ENCODE peak calls at places on chromosomes 12 and 14, in nine cellular contexts. R, I, N, S, V, D, Z, K and L are unnamed samples. For H3K27me3 and H3K36me3, the result is how much of the 10 kb centered on the place peaks cover.

GRCh38 chr14:95238674-95239313 is 80.9 kb downstream of the CLMN start:
- DNase-seq in N (no peak), S (no peak), I (no peak), K (no peak), R (no peak), D (no peak), Z (no peak), V (no peak), L (no peak)

GRCh38 chr12:115176741-115177400 is 492.9 kb upstream of the TBX3 start:
- DNase-seq in D (no peak), K (no peak), R (no peak), S (no peak), N (no peak), Z (no peak), I (no peak), V (no peak), L (no peak)

GRCh38 chr12:88432536-88433462 is 147.5 kb downstream of the KITLG start:
- DNase-seq in K (no peak), N (no peak), D (no peak), R (no peak), V (no peak), Z (no peak), S (no peak), I (no peak), L (no peak)

GRCh38 chr12:77540097-77540496 is 290.6 kb upstream of the NAV3 start:
- DNase-seq in R (peak), Z (no peak), S (no peak), I (no peak), K (no peak), D (no peak), V (no peak), N (no peak), L (no peak)

GRCh38 chr12:63151898-63152700 is 1.1 kb upstream of the AVPR1A start:
- DNase-seq in R (peak), V (peak), K (no peak), N (no peak), D (peak), Z (peak), I (no peak), S (no peak), L (peak)

GRCh38 chr14:85617799-85618198 is 87.9 kb downstream of the FLRT2 start:
- DNase-seq in K (no peak), D (no peak), V (no peak), Z (no peak), S (no peak), I (no peak), R (peak), N (no peak), L (no peak)

GRCh38 chr12:124686001-124686884 is 118.8 kb upstream of the NCOR2 start:
- DNase-seq in N (no peak), K (no peak), S (no peak), D (no peak), I (no peak), Z (peak), V (no peak), R (peak), L (no peak)

GRCh38 chr14:93744876-93745275 is 43.4 kb downstream of the PRIMA1 start:
- DNase-seq in I (no peak), R (no peak), N (no peak), D (no peak), K (peak), S (no peak), Z (no peak), V (no peak), L (no peak)

GRCh38 chr14:89504602-89505320 is 87.7 kb upstream of the FOXN3 start:
- DNase-seq in D (no peak), V (no peak), Z (no peak), I (no peak), K (no peak), N (peak), S (no peak), R (no peak), L (no peak)

GRCh38 chr12:123808167-123808566 is 46.1 kb downstream of the DNAH10 start:
- DNase-seq in V (no peak), D (no peak), Z (peak), N (no peak), I (no peak), S (no peak), R (peak), K (no peak), L (peak)

GRCh38 chr12:85872497-85873091 is 1.5 kb upstream of the NTS start:
- DNase-seq in N (no peak), D (peak), K (no peak), S (no peak), R (peak), V (no peak), Z (no peak), I (no peak), L (peak)

GRCh38 chr12:65067383-65067782 is 53.7 kb downstream of the WIF1 start:
- DNase-seq in D (no peak), I (no peak), S (no peak), V (no peak), N (no peak), Z (no peak), R (no peak), K (no peak), L (no peak)

GRCh38 chr14:49044981-49045380 is 541.2 kb downstream of the RPS29 start:
- DNase-seq in I (no peak), V (no peak), N (no peak), R (no peak), Z (no peak), D (no peak), S (no peak), K (no peak), L (no peak)

GRCh38 chr12:71969330-71969729 is 30.7 kb downstream of the TPH2 start:
- DNase-seq in N (no peak), V (no peak), R (no peak), S (no peak), I (no peak), Z (no peak), K (no peak), D (no peak), L (no peak)

GRCh38 chr12:100491104-100491503 is 17.4 kb downstream of the NR1H4 start:
- DNase-seq in S (no peak), I (no peak), D (no peak), Z (no peak), V (no peak), K (no peak), N (no peak), R (no peak), L (no peak)

GRCh38 chr12:65948320-65949008 is 124.2 kb downstream of the HMGA2 start:
- DNase-seq in K (peak), Z (no peak), D (no peak), V (peak), N (peak), S (no peak), I (peak), R (no peak), L (no peak)

GRCh38 chr14:87992349-87992719 is 648 bp downstream of the GALC start:
- DNase-seq in I (no peak), S (no peak), N (no peak), R (no peak), D (no peak), Z (no peak), K (peak), V (no peak), L (peak)

GRCh38 chr12:131863711-131864396 is 30.6 kb upstream of the ULK1 start:
- DNase-seq in K (no peak), N (no peak), D (no peak), S (no peak), R (peak), Z (peak), V (no peak), I (no peak), L (peak)

GRCh38 chr12:107115119-107115518 is 21.8 kb upstream of the CRY1 start:
- DNase-seq in S (no peak), D (no peak), I (no peak), R (no peak), N (no peak), V (no peak), K (no peak), Z (no peak), L (no peak)

GRCh38 chr12:116194935-116195431 is 82.5 kb downstream of the MED13L start:
- DNase-seq in Z (peak), K (no peak), S (peak), V (no peak), D (no peak), I (no peak), R (peak), N (no peak), L (no peak)

GRCh38 chr12:124490584-124491305 is 76.7 kb downstream of the NCOR2 start:
- DNase-seq in Z (no peak), I (no peak), V (no peak), S (no peak), K (peak), R (peak), N (peak), D (no peak), L (peak)

GRCh38 chr14:95313707-95314106 is 6.0 kb downstream of the CLMN start:
- DNase-seq in S (no peak), R (no peak), Z (no peak), D (no peak), I (no peak), K (peak), V (peak), N (peak), L (no peak)

GRCh38 chr14:39033371-39033770 is 69.7 kb downstream of the SEC23A start:
- DNase-seq in N (no peak), V (no peak), K (no peak), S (no peak), D (peak), Z (no peak), I (no peak), R (no peak), L (no peak)

GRCh38 chr12:12901158-12901791 is 9.9 kb downstream of the GPRC5A start:
- DNase-seq in D (no peak), V (peak), K (no peak), R (no peak), Z (peak), S (no peak), N (no peak), I (no peak), L (no peak)

GRCh38 chr14:20578784-20579502 is 8.9 kb downstream of the RNASE11 start:
- DNase-seq in Z (peak), D (no peak), N (no peak), K (no peak), S (no peak), V (no peak), R (no peak), I (no peak), L (no peak)

GRCh38 chr14:20587489-20588154 is at the start of gene RNASE11:
- DNase-seq in N (no peak), K (no peak), Z (no peak), V (no peak), S (no peak), R (no peak), D (no peak), I (no peak), L (peak)

GRCh38 chr14:20583908-20584307 is 3.9 kb downstream of the RNASE11 start:
- DNase-seq in S (no peak), N (no peak), Z (no peak), K (no peak), R (no peak), V (no peak), D (no peak), I (no peak), L (no peak)

GRCh38 chr14:20580242-20580641 is 7.6 kb downstream of the RNASE11 start:
- DNase-seq in S (no peak), K (no peak), I (no peak), D (no peak), V (no peak), Z (no peak), R (no peak), N (no peak), L (no peak)

DNA sequence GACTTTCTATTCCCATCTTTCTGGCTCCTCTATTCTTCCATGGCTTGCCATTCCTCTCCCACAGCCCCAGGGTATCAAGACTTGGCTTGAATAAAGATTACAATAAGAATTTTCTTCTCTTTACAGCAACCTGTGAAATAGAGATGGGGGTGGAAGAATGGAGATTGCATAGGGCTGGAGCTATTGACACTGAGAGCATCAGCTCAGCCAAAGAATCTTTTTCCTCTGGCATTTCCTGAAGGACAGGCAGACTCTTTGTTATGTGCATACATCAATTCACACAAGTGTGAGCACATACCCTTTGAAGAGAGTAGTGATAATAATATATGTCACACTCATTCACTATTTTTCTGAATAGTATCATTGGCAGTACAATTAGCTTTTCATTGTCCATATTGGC is 4.7 kb downstream of the RNASE11 start:
- DNase-seq in D (no peak), S (no peak), Z (no peak), V (no peak), R (peak), I (no peak), N (no peak), K (no peak), L (no peak)
- H3K27me3 ChIP-seq in D (under half), S (under half), Z (under half), V (under half), R (under half), I (under half), N (under half), K (under half), L (under half)

GRCh38 chr12:25264015-25264582 is 13.4 kb upstream of the KRAS start:
- DNase-seq in K (no peak), S (no peak), R (no peak), N (no peak), Z (no peak), D (peak), I (no peak), V (no peak), L (no peak)
- H3K4me3 ChIP-seq in K (no peak), S (no peak), R (no peak), N (no peak), Z (no peak), D (no peak), I (no peak), V (no peak), L (no peak)

GRCh38 chr12:32874926-32875325 is 21.7 kb downstream of the PKP2 start:
- DNase-seq in D (no peak), K (no peak), S (no peak), V (no peak), Z (no peak), I (no peak), R (no peak), N (no peak), L (no peak)
- H3K36me3 ChIP-seq in D (under half), K (under half), S (under half), V (under half), Z (half or more), I (under half), R (under half), N (under half), L (under half)

GRCh38 chr14:100778078-100778927 is 47.6 kb upstream of the MEG3 start:
- DNase-seq in S (no peak), Z (peak), R (no peak), V (no peak), I (peak), D (no peak), N (no peak), K (no peak), L (peak)
- H3K27me3 ChIP-seq in S (under half), Z (under half), R (under half), V (under half), I (under half), D (under half), N (under half), K (under half), L (under half)

DNA sequence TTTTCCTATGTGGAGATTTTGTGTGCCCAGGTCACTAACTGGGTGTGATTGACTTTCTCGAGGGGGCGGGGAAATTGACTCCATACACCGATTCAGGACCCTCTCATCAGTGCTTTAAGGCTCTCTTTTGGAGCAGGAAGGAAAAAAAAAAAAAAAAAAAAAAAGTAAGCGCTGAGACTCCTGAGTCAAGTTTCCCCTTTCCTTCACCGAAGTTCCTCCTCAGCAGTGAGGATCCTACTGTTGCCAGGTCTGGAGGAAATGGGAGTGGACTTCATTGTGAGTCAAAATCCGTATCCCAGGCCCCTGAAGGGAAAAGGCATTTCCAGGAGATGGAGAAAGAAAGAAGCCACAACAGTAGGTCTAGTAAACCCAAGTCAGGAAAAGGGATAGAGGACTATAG is 1.4 kb downstream of the PPFIBP1 start:
- DNase-seq in S (no peak), D (no peak), K (no peak), R (peak), I (no peak), Z (peak), N (no peak), V (no peak), L (peak)
- H3K4me3 ChIP-seq in S (no peak), D (peak), K (peak), R (peak), I (peak), Z (peak), N (peak), V (no peak), L (peak)

DNA sequence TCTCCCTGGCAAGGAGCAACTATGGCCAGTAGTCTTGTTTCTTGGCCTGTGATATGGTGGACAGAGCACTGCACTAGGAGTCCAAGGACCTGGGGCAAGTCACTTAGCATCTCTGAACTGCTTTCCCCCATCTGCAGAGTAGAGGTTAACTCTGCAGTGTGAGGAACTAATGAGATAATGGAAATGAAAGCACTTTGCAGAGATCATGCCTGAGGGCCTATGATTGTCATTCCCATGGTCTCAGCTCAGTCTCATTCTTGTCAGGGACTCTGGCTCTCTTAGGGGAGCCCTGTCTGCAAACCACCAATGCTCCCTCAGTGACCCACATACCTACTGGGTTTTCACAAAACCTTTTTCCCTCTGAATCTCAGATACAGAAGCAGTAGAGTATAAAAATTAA is 6.5 kb upstream of the PNMA1 start:
- DNase-seq in K (no peak), I (no peak), S (no peak), N (no peak), V (no peak), R (no peak), Z (no peak), D (no peak), L (peak)
- H3K36me3 ChIP-seq in K (half or more), I (under half), S (half or more), N (half or more), V (half or more), R (under half), Z (half or more), D (under half), L (under half)

GRCh38 chr12:130115646-130116045 is 46.6 kb upstream of the FZD10 start:
- DNase-seq in V (no peak), R (no peak), S (no peak), Z (no peak), I (no peak), N (no peak), D (no peak), K (no peak), L (no peak)

GRCh38 chr12:130119241-130119861 is 42.9 kb upstream of the FZD10 start:
- DNase-seq in D (no peak), Z (no peak), K (no peak), V (no peak), I (no peak), R (no peak), S (no peak), N (no peak), L (no peak)

GRCh38 chr12:130118181-130118580 is 44.1 kb upstream of the FZD10 start:
- DNase-seq in R (no peak), Z (no peak), S (no peak), V (no peak), N (no peak), D (no peak), I (no peak), K (no peak), L (no peak)

GRCh38 chr12:130116791-130117190 is 45.5 kb upstream of the FZD10 start:
- DNase-seq in V (no peak), R (no peak), D (no peak), S (no peak), K (no peak), I (no peak), Z (peak), N (no peak), L (peak)

GRCh38 chr12:130117256-130117655 is 45.0 kb upstream of the FZD10 start:
- DNase-seq in D (no peak), S (no peak), N (no peak), V (no peak), I (no peak), Z (no peak), K (no peak), R (no peak), L (no peak)
- H3K27me3 ChIP-seq in D (under half), S (under half), N (under half), V (under half), I (under half), Z (under half), K (under half), R (under half), L (under half)

DNA sequence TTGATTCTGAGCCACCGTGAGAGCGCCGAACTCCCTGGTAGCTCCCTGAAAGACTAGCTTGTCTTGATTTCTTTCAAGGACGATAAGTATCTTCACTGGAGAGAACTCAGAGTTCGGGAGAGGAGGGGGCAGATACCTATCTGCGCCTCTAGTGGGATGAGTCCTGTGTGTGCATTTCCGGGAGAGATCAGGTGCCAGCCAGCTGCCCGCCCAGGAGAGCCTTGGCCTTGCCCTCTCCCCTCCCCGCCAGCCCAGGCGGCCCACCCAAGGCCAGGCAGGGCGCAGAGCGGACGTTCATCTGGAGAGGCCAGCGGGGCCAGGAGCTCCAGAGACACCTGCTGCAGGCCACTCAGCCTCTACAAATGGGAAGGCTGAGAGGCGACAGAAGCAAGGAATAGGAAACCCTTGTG is 1.0 kb downstream of the CD9 start:
- DNase-seq in Z (peak), D (no peak), N (peak), K (peak), R (peak), I (peak), S (no peak), V (peak), L (peak)
- H3K4me3 ChIP-seq in Z (peak), D (peak), N (peak), K (peak), R (peak), I (peak), S (peak), V (peak), L (peak)